ENCODE peak calls at places on chromosomes 2 and 18, in five cellular contexts. X is ascending aorta; F is mesendoderm; D is colonic mucosa; J is CD4-positive, alpha-beta memory T cell. W is an unnamed sample.

GRCh38 chr2:70111752-70112591 is 24.7 kb downstream of the PCBP1 start:
- DNase-seq in X (no peak), F (peak; percentile 89), D (no peak), J (no peak), W (no peak)

GRCh38 chr2:120985997-120986651 is 250.5 kb downstream of the GLI2 start:
- DNase-seq in X (no peak), F (no peak), D (no peak), J (no peak), W (no peak)

GRCh38 chr2:202149953-202150352 is 76.9 kb downstream of the KIAA2012 start:
- DNase-seq in X (no peak), F (no peak), D (no peak), J (no peak), W (no peak)

GRCh38 chr18:29501952-29502351 is 1325.0 kb upstream of the CDH2 start:
- DNase-seq in X (no peak), F (no peak), D (no peak), J (no peak), W (peak; percentile 83)

GRCh38 chr2:134137182-134137595 is 116.7 kb upstream of the MGAT5 start:
- DNase-seq in X (peak; percentile 76), F (no peak), D (no peak), J (no peak), W (peak; percentile 41)

GRCh38 chr2:32991091-32991845 is 44.5 kb downstream of the LTBP1 start:
- DNase-seq in X (no peak), F (no peak), D (no peak), J (no peak), W (no peak)

GRCh38 chr2:204203704-204204103 is 267.1 kb downstream of the ICOS start:
- DNase-seq in X (no peak), F (peak; percentile 56), D (peak; percentile 60), J (no peak), W (peak; percentile 6)

GRCh38 chr2:28624798-28625701 is 126.6 kb upstream of the PPP1CB start:
- DNase-seq in X (peak; percentile 94), F (peak; percentile 79), D (peak; percentile 87), J (peak; percentile 75), W (no peak)

GRCh38 chr2:195566201-195566600 is 90.8 kb upstream of the SLC39A10 start:
- DNase-seq in X (no peak), F (no peak), D (no peak), J (no peak), W (no peak)

GRCh38 chr2:101559576-101559975 is 84.7 kb upstream of the RFX8 start:
- DNase-seq in X (peak; percentile 81), F (no peak), D (no peak), J (no peak), W (no peak)

GRCh38 chr2:202267495-202267894 is 1.9 kb downstream of the NOP58 start:
- DNase-seq in X (no peak), F (no peak), D (no peak), J (peak; percentile 26), W (no peak)

GRCh38 chr2:177183860-177184259 is 28.7 kb upstream of the HNRNPA3 start:
- DNase-seq in X (no peak), F (no peak), D (no peak), J (no peak), W (no peak)

GRCh38 chr2:127859712-127860085 is 1.7 kb upstream of the POLR2D start:
- DNase-seq in X (no peak), F (peak; percentile 94), D (peak; percentile 84), J (peak; percentile 54), W (peak; percentile 51)

GRCh38 chr18:10856146-10856545 is 293.2 kb downstream of the PIEZO2 start:
- DNase-seq in X (no peak), F (no peak), D (no peak), J (no peak), W (no peak)

GRCh38 chr2:128446866-128447537 is 128.3 kb upstream of the HS6ST1 start:
- DNase-seq in X (peak; percentile 57), F (no peak), D (peak; percentile 13), J (no peak), W (no peak)

GRCh38 chr2:118837621-118838020 is 9.8 kb downstream of the EN1 start:
- DNase-seq in X (no peak), F (no peak), D (no peak), J (no peak), W (no peak)

GRCh38 chr2:197086500-197086899 is 160.0 kb upstream of the PGAP1 start:
- DNase-seq in X (no peak), F (no peak), D (no peak), J (no peak), W (no peak)

GRCh38 chr2:197296861-197297260 is 13.7 kb downstream of the ANKRD44 start:
- DNase-seq in X (no peak), F (no peak), D (no peak), J (no peak), W (no peak)

GRCh38 chr2:215775106-215775505 is 238.2 kb downstream of the MREG start:
- DNase-seq in X (no peak), F (no peak), D (no peak), J (no peak), W (no peak)

GRCh38 chr2:240512666-240513535 is 44.9 kb downstream of the ANKMY1 start:
- DNase-seq in X (peak; percentile 54), F (no peak), D (no peak), J (no peak), W (no peak)

GRCh38 chr2:59462418-59463197 is 1090.8 kb downstream of the BCL11A start:
- DNase-seq in X (no peak), F (peak; percentile 60), D (no peak), J (no peak), W (no peak)

GRCh38 chr2:61117534-61117933 is 44.5 kb upstream of the C2orf74 start:
- DNase-seq in X (no peak), F (no peak), D (no peak), J (no peak), W (no peak)

GRCh38 chr18:12234451-12235190 is 19.5 kb upstream of the CIDEA start:
- DNase-seq in X (no peak), F (no peak), D (no peak), J (no peak), W (no peak)

GRCh38 chr2:149178626-149179025 is 140.1 kb downstream of the LYPD6B start:
- DNase-seq in X (no peak), F (no peak), D (no peak), J (no peak), W (no peak)

GRCh38 chr2:137865954-137866540 is 98.2 kb upstream of the HNMT start:
- DNase-seq in X (no peak), F (peak; percentile 82), D (peak; percentile 55), J (peak; percentile 27), W (no peak)

GRCh38 chr2:64273524-64274398 is 129.5 kb upstream of the PELI1 start:
- DNase-seq in X (peak; percentile 70), F (peak; percentile 94), D (peak; percentile 77), J (no peak), W (peak; percentile 66)

GRCh38 chr2:132943829-132944228 is 273.8 kb upstream of the LYPD1 start:
- DNase-seq in X (no peak), F (no peak), D (no peak), J (no peak), W (no peak)

GRCh38 chr2:69685321-69686048 is 41.9 kb upstream of the AAK1 start:
- DNase-seq in X (no peak), F (no peak), D (peak; percentile 33), J (no peak), W (no peak)

GRCh38 chr2:131425191-131426021 is 50.5 kb upstream of the TUBA3D start:
- DNase-seq in X (no peak), F (no peak), D (no peak), J (no peak), W (no peak)

GRCh38 chr2:88022522-88022921 is 6.2 kb upstream of the RNU2-63P start:
- DNase-seq in X (no peak), F (no peak), D (peak; percentile 52), J (no peak), W (no peak)

GRCh38 chr2:95348609-95349567 is 51.7 kb downstream of the KCNIP3 start:
- DNase-seq in X (peak; percentile 61), F (no peak), D (peak; percentile 15), J (no peak), W (no peak)

GRCh38 chr2:69375494-69376353 is 11.3 kb downstream of the GFPT1 start:
- DNase-seq in X (no peak), F (peak; percentile 63), D (peak; percentile 37), J (peak; percentile 36), W (no peak)

GRCh38 chr18:13112982-13113381 is 105.6 kb upstream of the LDLRAD4 start:
- DNase-seq in X (no peak), F (peak; percentile 94), D (no peak), J (no peak), W (no peak)

GRCh38 chr2:136048886-136049832 is 63.7 kb upstream of the DARS1 start:
- DNase-seq in X (no peak), F (no peak), D (no peak), J (no peak), W (no peak)
- H3K27ac ChIP-seq in X (no peak overlapping the region), F (no peak overlapping the region), D (no peak overlapping the region), J (no peak overlapping the region), W (no peak overlapping the region)

GRCh38 chr18:32454667-32455066 is 16.0 kb downstream of the GAREM1 start:
- DNase-seq in X (no peak), F (no peak), D (no peak), J (no peak), W (no peak)
- H3K27ac ChIP-seq in X (no peak overlapping the region), F (no peak overlapping the region), D (no peak overlapping the region), J (no peak overlapping the region), W (no peak overlapping the region)

GRCh38 chr18:49464718-49465598 is 4.5 kb upstream of the DYM start:
- DNase-seq in X (no peak), F (peak; percentile 95), D (no peak), J (no peak), W (no peak)
- H3K27ac ChIP-seq in X (no peak overlapping the region), F (no peak overlapping the region), D (no peak overlapping the region), J (no peak overlapping the region), W (no peak overlapping the region)

GRCh38 chr2:208375452-208376068 is 31.0 kb upstream of the PTH2R start:
- DNase-seq in X (no peak), F (no peak), D (no peak), J (no peak), W (no peak)
- H3K27ac ChIP-seq in X (no peak overlapping the region), F (no peak overlapping the region), D (no peak overlapping the region), J (no peak overlapping the region), W (no peak overlapping the region)

GRCh38 chr2:172285760-172286159 is 141.6 kb upstream of the ITGA6 start:
- DNase-seq in X (no peak), F (no peak), D (no peak), J (peak; percentile 5), W (no peak)
- H3K27ac ChIP-seq in X (no peak overlapping the region), F (no peak overlapping the region), D (no peak overlapping the region), J (no peak overlapping the region), W (no peak overlapping the region)

DNA sequence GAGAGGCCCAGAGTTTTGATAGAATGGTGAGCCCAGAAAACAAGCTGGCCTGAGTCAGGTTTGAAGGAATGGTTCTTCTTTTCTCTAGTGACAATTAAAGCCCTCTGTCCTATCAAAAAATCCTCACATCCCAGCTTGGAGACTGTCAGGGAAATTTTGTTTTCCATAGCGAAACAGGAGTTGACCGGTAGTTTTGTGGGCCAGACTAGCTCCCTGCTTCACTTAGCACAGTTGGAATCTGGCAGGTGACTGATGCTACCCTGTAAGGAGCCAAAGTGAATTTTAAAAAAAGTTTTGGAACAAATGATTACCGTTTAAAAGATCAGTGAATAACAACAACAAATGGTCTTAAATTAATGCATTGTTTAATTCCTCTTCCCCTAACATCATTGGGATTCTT is 6.7 kb downstream of the NAB1 start:
- DNase-seq in X (no peak), F (no peak), D (no peak), J (no peak), W (no peak)
- H3K27ac ChIP-seq in X (no peak overlapping the region), F (no peak overlapping the region), D (no peak overlapping the region), J (no peak overlapping the region), W (no peak overlapping the region)

GRCh38 chr2:6924101-6924917 is 7.1 kb downstream of the RNF144A start:
- DNase-seq in X (no peak), F (no peak), D (no peak), J (no peak), W (no peak)
- H3K27ac ChIP-seq in X (no peak overlapping the region), F (no peak overlapping the region), D (no peak overlapping the region), J (no peak overlapping the region), W (no peak overlapping the region)